ENCODE peak calls at places on chromosomes 13 and 19, in ten cellular contexts. Q, R, G, E, C, N, T, F, D and J are unnamed samples.

GRCh38 chr13:113238542-113238941 is 29.1 kb downstream of the CUL4A start:
- DNase-seq in Q (no peak), R (peak), G (no peak), E (no peak), C (no peak), N (no peak), T (no peak), F (no peak), D (no peak), J (no peak)

GRCh38 chr13:32663660-32664059 is 77.4 kb downstream of the PDS5B start:
- DNase-seq in Q (no peak), R (no peak), G (no peak), E (no peak), C (no peak), N (no peak), T (no peak), F (no peak), D (no peak), J (no peak)

GRCh38 chr13:99320693-99321481 is 13.7 kb upstream of the GPR183 start:
- DNase-seq in Q (no peak), R (no peak), G (no peak), E (peak), C (no peak), N (peak), T (no peak), F (peak), D (peak), J (peak)

GRCh38 chr19:7482584-7483439 is 6.0 kb downstream of the PEX11G start:
- DNase-seq in Q (no peak), R (peak), G (no peak), E (peak), C (no peak), N (peak), T (no peak), F (peak), D (peak), J (peak)

GRCh38 chr19:54271106-54271505 is 9.8 kb downstream of the LILRB2 start:
- DNase-seq in Q (no peak), R (no peak), G (no peak), E (no peak), C (peak), N (no peak), T (peak), F (no peak), D (no peak), J (no peak)

GRCh38 chr13:30376426-30377311 is 45.6 kb upstream of the UBE2L5 start:
- DNase-seq in Q (no peak), R (peak), G (no peak), E (no peak), C (no peak), N (no peak), T (no peak), F (no peak), D (peak), J (no peak)

GRCh38 chr19:38478273-38478971 is 44.9 kb downstream of the RYR1 start:
- DNase-seq in Q (no peak), R (peak), G (no peak), E (peak), C (no peak), N (peak), T (no peak), F (peak), D (peak), J (peak)

GRCh38 chr19:16628984-16629691 is 1.1 kb upstream of the MED26 start:
- DNase-seq in Q (no peak), R (peak), G (no peak), E (peak), C (no peak), N (peak), T (no peak), F (no peak), D (no peak), J (peak)

GRCh38 chr19:39599116-39599515 is 3.2 kb upstream of the LGALS13 start:
- DNase-seq in Q (no peak), R (peak), G (no peak), E (peak), C (no peak), N (peak), T (no peak), F (no peak), D (peak), J (peak)

GRCh38 chr19:41774515-41774980 is 19.2 kb downstream of the CEACAM6 start:
- DNase-seq in Q (no peak), R (no peak), G (no peak), E (no peak), C (no peak), N (peak), T (no peak), F (peak), D (peak), J (peak)

GRCh38 chr13:91216928-91217700 is 130.4 kb upstream of the MIR17HG start:
- DNase-seq in Q (no peak), R (peak), G (no peak), E (no peak), C (no peak), N (no peak), T (no peak), F (no peak), D (no peak), J (no peak)

GRCh38 chr19:1133471-1133929 is 29.7 kb downstream of the GPX4 start:
- DNase-seq in Q (no peak), R (peak), G (no peak), E (no peak), C (no peak), N (no peak), T (no peak), F (peak), D (no peak), J (peak)

GRCh38 chr19:46766569-46767317 is 20.5 kb upstream of the STRN4 start:
- DNase-seq in Q (no peak), R (peak), G (no peak), E (no peak), C (peak), N (peak), T (no peak), F (no peak), D (no peak), J (no peak)

GRCh38 chr13:42392706-42393572 is 121.0 kb downstream of the AKAP11 start:
- DNase-seq in Q (no peak), R (no peak), G (no peak), E (no peak), C (no peak), N (no peak), T (no peak), F (no peak), D (no peak), J (no peak)

GRCh38 chr19:18417250-18418033 is 1.8 kb upstream of the SSBP4 start:
- DNase-seq in Q (peak), R (peak), G (no peak), E (peak), C (peak), N (peak), T (peak), F (no peak), D (no peak), J (no peak)

GRCh38 chr19:42129399-42130253 is 2.6 kb downstream of the POU2F2 start:
- DNase-seq in Q (no peak), R (no peak), G (no peak), E (peak), C (no peak), N (peak), T (no peak), F (no peak), D (peak), J (peak)

GRCh38 chr19:12163841-12164240 is 945 bp downstream of the ZNF136 start:
- DNase-seq in Q (no peak), R (peak), G (no peak), E (peak), C (no peak), N (no peak), T (no peak), F (no peak), D (no peak), J (peak)

GRCh38 chr19:3692141-3693029 is 7.9 kb downstream of the PIP5K1C start:
- DNase-seq in Q (no peak), R (no peak), G (no peak), E (no peak), C (peak), N (peak), T (peak), F (no peak), D (no peak), J (no peak)

GRCh38 chr13:96982672-96983071 is 11.6 kb downstream of the OXGR1 start:
- DNase-seq in Q (no peak), R (no peak), G (no peak), E (peak), C (no peak), N (no peak), T (no peak), F (no peak), D (peak), J (no peak)

GRCh38 chr19:17719730-17720486 is 628 bp downstream of the MAP1S start:
- DNase-seq in Q (peak), R (peak), G (no peak), E (no peak), C (peak), N (peak), T (no peak), F (no peak), D (peak), J (peak)

GRCh38 chr13:39410089-39410901 is 192.7 kb downstream of the LHFPL6 start:
- DNase-seq in Q (no peak), R (peak), G (no peak), E (peak), C (no peak), N (peak), T (no peak), F (no peak), D (no peak), J (no peak)

GRCh38 chr13:53174550-53174949 is 145.9 kb downstream of the OLFM4 start:
- DNase-seq in Q (no peak), R (no peak), G (no peak), E (no peak), C (no peak), N (peak), T (no peak), F (no peak), D (no peak), J (no peak)

GRCh38 chr19:49712397-49712859 is 21.5 kb downstream of the CPT1C start:
- DNase-seq in Q (no peak), R (peak), G (no peak), E (peak), C (no peak), N (peak), T (no peak), F (peak), D (peak), J (peak)

GRCh38 chr19:34649886-34650543 is 26.9 kb downstream of the SCGB2B2 start:
- DNase-seq in Q (no peak), R (no peak), G (no peak), E (no peak), C (no peak), N (no peak), T (no peak), F (peak), D (no peak), J (no peak)

GRCh38 chr13:101416181-101417042 is at the start of gene NALCN:
- DNase-seq in Q (peak), R (peak), G (no peak), E (peak), C (peak), N (peak), T (peak), F (no peak), D (no peak), J (peak)

GRCh38 chr13:41919031-41919740 is 41.7 kb downstream of the VWA8 start:
- DNase-seq in Q (no peak), R (peak), G (no peak), E (no peak), C (no peak), N (no peak), T (no peak), F (no peak), D (no peak), J (no peak)

GRCh38 chr19:3610745-3611717 is 4.4 kb upstream of the TBXA2R start:
- DNase-seq in Q (no peak), R (no peak), G (no peak), E (no peak), C (peak), N (no peak), T (no peak), F (no peak), D (no peak), J (no peak)

GRCh38 chr19:41328818-41329220 is 18.8 kb downstream of the CCDC97 start:
- DNase-seq in Q (no peak), R (no peak), G (no peak), E (no peak), C (no peak), N (no peak), T (no peak), F (no peak), D (no peak), J (no peak)

GRCh38 chr13:74026753-74027152 is 107.5 kb downstream of the KLF12 start:
- DNase-seq in Q (no peak), R (peak), G (no peak), E (peak), C (no peak), N (peak), T (no peak), F (no peak), D (peak), J (peak)
- TF ChIP-seq CTCF in Q (no peak), R (no peak), G (no peak), E (no peak), C (no peak), N (no peak), T (no peak), F (no peak), D (no peak), J (no peak)

GRCh38 chr19:14516048-14516534 is 2.1 kb downstream of the DNAJB1 start:
- DNase-seq in Q (no peak), R (peak), G (no peak), E (no peak), C (no peak), N (no peak), T (no peak), F (no peak), D (no peak), J (no peak)
- TF ChIP-seq CTCF in Q (no peak), R (no peak), G (no peak), E (no peak), C (no peak), N (peak), T (no peak), F (no peak), D (peak), J (no peak)

GRCh38 chr13:51292000-51292550 is 47.4 kb upstream of the SERPINE3 start:
- DNase-seq in Q (no peak), R (no peak), G (no peak), E (peak), C (no peak), N (peak), T (no peak), F (no peak), D (peak), J (no peak)
- TF ChIP-seq CTCF in Q (no peak), R (no peak), G (no peak), E (no peak), C (no peak), N (no peak), T (no peak), F (no peak), D (no peak), J (no peak)

GRCh38 chr13:27869436-27870090 is 50.2 kb upstream of the PDX1 start:
- DNase-seq in Q (no peak), R (no peak), G (no peak), E (no peak), C (no peak), N (no peak), T (no peak), F (no peak), D (no peak), J (no peak)

DNA sequence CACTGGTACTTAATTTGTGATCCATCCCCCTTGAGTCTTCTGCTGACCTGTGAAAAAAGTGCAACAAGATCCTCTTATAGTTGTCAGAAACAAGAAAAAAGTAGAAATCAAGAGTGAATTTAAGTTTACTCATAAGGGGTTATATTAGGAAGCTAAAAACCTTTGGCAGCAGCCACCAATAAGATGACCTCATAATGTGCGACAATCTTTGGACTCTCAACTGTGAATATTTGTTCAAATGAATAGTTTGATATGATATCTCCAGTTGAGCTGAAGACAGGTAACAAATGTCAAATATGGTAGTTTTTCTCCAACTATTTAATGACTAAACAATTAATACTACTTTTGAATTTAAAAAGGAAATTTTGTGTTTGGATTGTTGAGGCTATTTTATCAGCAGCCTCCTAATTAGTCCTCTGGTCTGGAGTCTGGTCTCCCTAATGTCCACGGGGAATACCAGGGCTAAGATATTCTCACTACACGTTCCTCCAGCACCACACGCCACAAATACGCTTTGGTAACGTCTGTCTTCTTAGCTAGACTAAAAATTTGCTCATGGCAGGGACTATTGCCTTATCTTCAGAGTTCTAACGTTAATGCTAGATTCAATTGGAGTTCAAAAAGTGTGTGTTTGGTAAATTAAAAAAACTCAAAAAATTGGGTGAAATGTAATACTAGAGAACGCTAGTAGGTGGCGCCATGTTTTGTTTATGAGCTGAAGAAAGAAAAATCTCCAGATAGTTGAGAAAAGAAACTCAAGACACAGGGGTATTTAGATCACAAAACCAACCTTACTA is 51.0 kb upstream of the PDX1 start:
- DNase-seq in Q (no peak), R (peak), G (no peak), E (peak), C (no peak), N (peak), T (no peak), F (peak), D (peak), J (peak)
- TF ChIP-seq CTCF in Q (peak), R (peak), G (no peak), E (peak), C (peak), N (peak), T (no peak), F (peak), D (peak), J (peak)

GRCh38 chr13:95540848-95541247 is 11.7 kb upstream of the CLDN10 start:
- DNase-seq in Q (no peak), R (peak), G (no peak), E (no peak), C (no peak), N (no peak), T (no peak), F (no peak), D (no peak), J (no peak)

GRCh38 chr13:95541308-95541707 is 11.2 kb upstream of the CLDN10 start:
- DNase-seq in Q (no peak), R (no peak), G (no peak), E (no peak), C (no peak), N (no peak), T (no peak), F (no peak), D (no peak), J (no peak)

GRCh38 chr13:95535243-95535642 is 17.3 kb upstream of the CLDN10 start:
- DNase-seq in Q (no peak), R (no peak), G (no peak), E (peak), C (no peak), N (peak), T (no peak), F (peak), D (peak), J (peak)

GRCh38 chr13:95533545-95534135 is 18.9 kb upstream of the CLDN10 start:
- DNase-seq in Q (no peak), R (peak), G (no peak), E (no peak), C (no peak), N (peak), T (no peak), F (no peak), D (no peak), J (no peak)

DNA sequence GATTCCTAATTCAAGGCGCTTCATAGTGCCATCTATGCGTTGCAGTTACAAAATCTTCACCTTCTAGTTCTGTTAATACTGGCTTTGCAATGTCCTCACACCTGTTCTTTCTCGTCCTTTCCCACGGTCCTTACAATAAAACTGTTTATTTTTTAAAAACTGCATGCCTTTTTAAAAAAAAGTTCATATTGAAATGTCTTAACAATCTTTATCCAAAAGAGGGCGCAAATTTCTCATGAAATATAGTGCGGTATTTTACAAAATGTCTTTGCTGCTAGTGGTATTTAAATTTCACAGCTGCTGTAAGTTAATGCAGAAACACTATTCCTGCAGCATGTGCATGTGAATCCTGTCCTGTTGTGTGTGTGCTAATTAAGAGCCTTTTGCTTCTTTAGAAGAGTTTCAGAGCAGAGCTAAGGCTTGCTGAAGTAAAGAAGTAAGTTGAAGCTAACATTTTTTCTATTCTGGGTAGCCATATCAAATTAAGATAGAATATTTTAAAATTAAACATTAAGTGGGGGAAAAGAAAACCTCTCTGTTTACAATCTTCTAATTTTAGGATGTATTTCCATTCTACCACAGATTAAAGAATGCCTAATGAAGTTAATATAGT is 15.8 kb upstream of the CLDN10 start:
- DNase-seq in Q (no peak), R (peak), G (no peak), E (peak), C (no peak), N (peak), T (no peak), F (peak), D (peak), J (no peak)
- TF ChIP-seq CTCF in Q (peak), R (peak), G (peak), E (peak), C (no peak), N (peak), T (peak), F (peak), D (peak), J (peak)

GRCh38 chr13:60134376-60134775 is 29.4 kb downstream of the DIAPH3 start:
- DNase-seq in Q (no peak), R (peak), G (no peak), E (peak), C (no peak), N (no peak), T (no peak), F (no peak), D (no peak), J (no peak)
- TF ChIP-seq CTCF in Q (no peak), R (peak), G (no peak), E (peak), C (no peak), N (no peak), T (no peak), F (peak), D (no peak), J (no peak)

GRCh38 chr19:28501979-28502378 is 711.0 kb downstream of the UQCRFS1 start:
- DNase-seq in Q (no peak), R (no peak), G (no peak), E (no peak), C (no peak), N (no peak), T (no peak), F (no peak), D (no peak), J (no peak)

GRCh38 chr19:28500982-28501633 is 711.8 kb downstream of the UQCRFS1 start:
- DNase-seq in Q (no peak), R (no peak), G (no peak), E (no peak), C (no peak), N (no peak), T (no peak), F (no peak), D (no peak), J (no peak)

GRCh38 chr19:28504727-28505126 is 708.2 kb downstream of the UQCRFS1 start:
- DNase-seq in Q (no peak), R (peak), G (no peak), E (no peak), C (no peak), N (no peak), T (no peak), F (no peak), D (no peak), J (no peak)

GRCh38 chr19:28504139-28504538 is 708.8 kb downstream of the UQCRFS1 start:
- DNase-seq in Q (no peak), R (no peak), G (no peak), E (no peak), C (no peak), N (no peak), T (no peak), F (no peak), D (no peak), J (no peak)

GRCh38 chr19:28502879-28503734 is 709.8 kb downstream of the UQCRFS1 start:
- DNase-seq in Q (no peak), R (no peak), G (no peak), E (no peak), C (no peak), N (no peak), T (no peak), F (no peak), D (no peak), J (no peak)
- TF ChIP-seq CTCF in Q (no peak), R (no peak), G (no peak), E (no peak), C (no peak), N (no peak), T (no peak), F (no peak), D (no peak), J (no peak)